ENCODE peak calls at places on chromosome 22, in ten cellular contexts. Y is neural crest cell; U is NCI-H146; M is stimulated activated CD8-positive, alpha-beta memory T cell treated with anti-CD3 and anti-CD28 coated beads, Interleukin-4, amount 100 ng/mL, for 1 hour; S is NCI-H2171; E is NCI-H446 treated with DMSO at 0.1 percent for 48 hours; Z is A549; K is heart left ventricle; C is retina; L is Kasumi-1. H is an unnamed sample.

GRCh38 chr22:23064381-23065068 is 5.8 kb upstream of the GNAZ start:
- DNase-seq in Y (no peak), U (no peak), M (no peak), S (no peak), E (no peak), Z (no peak), K (peak), C (no peak), L (no peak), H (no peak)

GRCh38 chr22:50641696-50642607 is 14.0 kb upstream of the ARSA start:
- DNase-seq in Y (peak), U (no peak), M (no peak), S (no peak), E (no peak), Z (no peak), K (peak), C (peak), L (no peak), H (no peak)

GRCh38 chr22:32240461-32240860 is 14.7 kb downstream of the SLC5A4 start:
- DNase-seq in Y (no peak), U (no peak), M (no peak), S (no peak), E (no peak), Z (no peak), K (no peak), C (no peak), L (no peak), H (no peak)

GRCh38 chr22:42169055-42169469 is 38.5 kb upstream of the CYP2D6 start:
- DNase-seq in Y (peak), U (peak), M (peak), S (peak), E (no peak), Z (peak), K (peak), C (peak), L (peak), H (peak)

GRCh38 chr22:39212721-39213376 is 31.9 kb downstream of the PDGFB start:
- DNase-seq in Y (no peak), U (no peak), M (no peak), S (no peak), E (no peak), Z (peak), K (peak), C (no peak), L (peak), H (peak)

GRCh38 chr22:44396727-44397722 is 84.3 kb upstream of the SHISAL1 start:
- DNase-seq in Y (no peak), U (no peak), M (no peak), S (no peak), E (no peak), Z (no peak), K (peak), C (peak), L (no peak), H (no peak)

GRCh38 chr22:48185071-48185470 is 1422.6 kb downstream of the TBC1D22A start:
- DNase-seq in Y (no peak), U (no peak), M (no peak), S (no peak), E (no peak), Z (no peak), K (no peak), C (no peak), L (no peak), H (no peak)

GRCh38 chr22:35476341-35476740 is 64.3 kb upstream of the RASD2 start:
- DNase-seq in Y (no peak), U (no peak), M (no peak), S (no peak), E (no peak), Z (no peak), K (no peak), C (no peak), L (no peak), H (no peak)

GRCh38 chr22:46935506-46936377 is 173.3 kb downstream of the TBC1D22A start:
- DNase-seq in Y (peak), U (no peak), M (no peak), S (no peak), E (no peak), Z (no peak), K (no peak), C (no peak), L (no peak), H (no peak)

H was measured in HCEC 1CT.